ENCODE peak calls at places on chromosomes 11 and 22, in eight cellular contexts. B, R, F, S, I, U, D and Y are unnamed samples.
A peak's percentile ranks its signal among the peaks of the same experiment; 100 is the strongest.

GRCh38 chr11:60710482-60710881 is 11.1 kb downstream of the MS4A8 start:
- DNase-seq in B (no peak), R (no peak), F (peak; percentile 62), S (no peak), I (no peak), U (no peak), D (no peak), Y (no peak)

GRCh38 chr22:46858181-46858771 is 95.8 kb downstream of the TBC1D22A start:
- DNase-seq in B (no peak), R (peak; percentile 20), F (no peak), S (no peak), I (no peak), U (no peak), D (no peak), Y (no peak)

GRCh38 chr11:118838905-118839553 is 44.7 kb upstream of the CXCR5 start:
- DNase-seq in B (no peak), R (no peak), F (no peak), S (no peak), I (no peak), U (no peak), D (no peak), Y (no peak)

GRCh38 chr11:107562647-107563208 is 2.8 kb downstream of the ALKBH8 start:
- DNase-seq in B (no peak), R (peak; percentile 98), F (no peak), S (no peak), I (no peak), U (no peak), D (no peak), Y (no peak)

GRCh38 chr22:45948081-45948648 is 28.8 kb downstream of the WNT7B start:
- DNase-seq in B (peak; percentile 81), R (no peak), F (no peak), S (no peak), I (no peak), U (no peak), D (no peak), Y (no peak)

GRCh38 chr11:96863520-96863919 is 473.7 kb downstream of the JRKL start:
- DNase-seq in B (no peak), R (no peak), F (no peak), S (no peak), I (no peak), U (no peak), D (peak; percentile 46), Y (no peak)

GRCh38 chr11:116948375-116948774 is 111.0 kb upstream of the APOA1 start:
- DNase-seq in B (no peak), R (peak; percentile 76), F (no peak), S (no peak), I (no peak), U (no peak), D (no peak), Y (no peak)

GRCh38 chr11:73151371-73151870 is 9.3 kb upstream of the FCHSD2 start:
- DNase-seq in B (no peak), R (no peak), F (no peak), S (no peak), I (no peak), U (peak; percentile 1), D (no peak), Y (no peak)

GRCh38 chr11:33089776-33090175 is 50.4 kb downstream of the TCP11L1 start:
- DNase-seq in B (no peak), R (no peak), F (no peak), S (no peak), I (no peak), U (no peak), D (no peak), Y (no peak)

GRCh38 chr11:83282084-83282716 is 4.0 kb downstream of the CCDC90B start:
- DNase-seq in B (no peak), R (no peak), F (no peak), S (no peak), I (no peak), U (no peak), D (no peak), Y (no peak)

GRCh38 chr11:117752721-117753237 is 44.2 kb downstream of the DSCAML1 start:
- DNase-seq in B (peak; percentile 28), R (no peak), F (no peak), S (no peak), I (no peak), U (no peak), D (no peak), Y (no peak)

GRCh38 chr11:8408151-8408930 is 144.7 kb upstream of the LMO1 start:
- DNase-seq in B (no peak), R (no peak), F (no peak), S (no peak), I (no peak), U (no peak), D (no peak), Y (no peak)

GRCh38 chr11:14067686-14068085 is 105.2 kb downstream of the SPON1 start:
- DNase-seq in B (no peak), R (no peak), F (no peak), S (no peak), I (no peak), U (no peak), D (no peak), Y (no peak)

GRCh38 chr11:34915136-34916013 is 804 bp downstream of the APIP start:
- DNase-seq in B (no peak), R (no peak), F (no peak), S (no peak), I (peak; percentile 34), U (no peak), D (no peak), Y (no peak)

GRCh38 chr22:48369789-48370507 is 1457.7 kb downstream of the BRD1 start:
- DNase-seq in B (peak; percentile 10), R (no peak), F (peak; percentile 84), S (no peak), I (no peak), U (peak; percentile 21), D (no peak), Y (no peak)
- H3K27ac ChIP-seq in B (no peak overlapping the region), R (no peak overlapping the region), F (peak overlapping the region; percentile 56), S (no peak overlapping the region), I (no peak overlapping the region), U (no peak overlapping the region), D (no peak overlapping the region), Y (no peak overlapping the region)

GRCh38 chr11:74463216-74463615 is 4.1 kb downstream of the KCNE3 start:
- DNase-seq in B (no peak), R (no peak), F (no peak), S (no peak), I (no peak), U (no peak), D (no peak), Y (no peak)

GRCh38 chr11:74460481-74461154 is 6.7 kb downstream of the KCNE3 start:
- DNase-seq in B (no peak), R (peak; percentile 57), F (no peak), S (no peak), I (no peak), U (no peak), D (no peak), Y (no peak)

GRCh38 chr11:74460065-74460464 is 7.3 kb downstream of the KCNE3 start:
- DNase-seq in B (no peak), R (no peak), F (no peak), S (no peak), I (no peak), U (no peak), D (no peak), Y (no peak)

GRCh38 chr11:74462631-74463030 is 4.7 kb downstream of the KCNE3 start:
- DNase-seq in B (no peak), R (no peak), F (no peak), S (no peak), I (no peak), U (no peak), D (no peak), Y (no peak)

GRCh38 chr11:74462009-74462408 is 5.3 kb downstream of the KCNE3 start:
- DNase-seq in B (peak; percentile 93), R (no peak), F (no peak), S (peak; percentile 84), I (peak; percentile 85), U (peak; percentile 69), D (peak; percentile 82), Y (no peak)
- H3K27ac ChIP-seq in B (peak overlapping the region; percentile 66), R (no peak overlapping the region), F (no peak overlapping the region), S (no peak overlapping the region), I (peak overlapping the region; percentile 87), U (peak overlapping the region; percentile 78), D (peak overlapping the region; percentile 73), Y (peak overlapping the region; percentile 39)

DNA sequence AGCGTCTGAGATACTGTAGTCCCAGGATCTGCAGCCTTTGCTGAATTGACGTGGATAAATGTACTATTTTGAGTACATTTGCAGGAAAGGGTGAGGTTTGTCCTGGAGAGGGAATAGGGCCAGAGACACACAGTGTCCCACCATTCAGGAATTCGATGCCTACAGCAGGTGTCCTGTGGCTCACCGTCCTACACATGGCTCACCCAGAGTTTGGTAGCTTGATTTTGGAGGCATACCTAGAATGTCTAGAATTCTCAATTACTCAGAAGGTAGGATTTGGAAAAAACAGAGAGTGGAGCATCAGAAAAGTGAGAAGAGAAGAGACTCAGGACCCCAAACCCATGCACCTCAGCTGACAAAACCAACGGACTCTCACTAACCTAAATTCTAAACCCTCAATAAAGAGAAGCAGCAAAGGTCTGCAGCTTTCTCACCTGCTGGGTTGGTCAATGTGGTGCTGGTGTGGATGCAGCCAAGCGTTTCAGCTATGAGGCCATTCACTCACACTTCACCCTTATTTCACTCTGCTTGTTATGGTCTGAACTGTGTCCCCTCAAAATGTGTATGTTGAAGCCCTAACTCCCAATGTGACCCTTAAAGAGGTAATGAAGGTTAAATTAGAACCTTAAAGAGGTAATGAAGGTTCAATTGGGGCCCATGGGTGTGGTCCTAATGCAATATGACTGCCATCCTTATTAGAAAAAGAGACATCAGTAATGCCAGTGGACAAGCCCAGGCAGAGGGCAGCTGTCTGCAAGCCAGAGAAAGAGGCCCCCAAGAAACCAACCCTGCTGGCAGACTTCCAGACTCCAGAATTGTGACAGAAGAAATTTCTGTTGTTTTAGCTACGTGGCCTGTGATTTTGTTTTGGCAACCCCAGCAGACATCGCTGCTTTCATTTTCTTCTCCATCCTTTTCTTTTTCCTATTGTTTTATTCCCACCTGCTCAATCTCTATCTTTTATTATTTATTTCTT is 187.8 kb downstream of the SNX19 start:
- DNase-seq in B (no peak), R (no peak), F (no peak), S (no peak), I (no peak), U (no peak), D (no peak), Y (no peak)
- H3K27ac ChIP-seq in B (no peak overlapping the region), R (no peak overlapping the region), F (no peak overlapping the region), S (no peak overlapping the region), I (no peak overlapping the region), U (no peak overlapping the region), D (no peak overlapping the region), Y (no peak overlapping the region)

GRCh38 chr22:33658775-33659174 is 261.5 kb downstream of the LARGE1 start:
- DNase-seq in B (no peak), R (no peak), F (no peak), S (no peak), I (peak; percentile 29), U (no peak), D (peak; percentile 55), Y (no peak)

GRCh38 chr22:33654173-33654890 is 265.9 kb downstream of the LARGE1 start:
- DNase-seq in B (no peak), R (no peak), F (no peak), S (no peak), I (no peak), U (no peak), D (no peak), Y (no peak)

GRCh38 chr22:33656808-33657628 is 263.3 kb downstream of the LARGE1 start:
- DNase-seq in B (no peak), R (no peak), F (no peak), S (no peak), I (peak; percentile 24), U (no peak), D (no peak), Y (no peak)

GRCh38 chr22:33657670-33658069 is 262.6 kb downstream of the LARGE1 start:
- DNase-seq in B (no peak), R (no peak), F (no peak), S (no peak), I (peak; percentile 15), U (no peak), D (no peak), Y (no peak)

GRCh38 chr22:33659423-33659822 is 260.9 kb downstream of the LARGE1 start:
- DNase-seq in B (no peak), R (no peak), F (no peak), S (no peak), I (no peak), U (no peak), D (no peak), Y (no peak)
- H3K27ac ChIP-seq in B (no peak overlapping the region), R (no peak overlapping the region), F (no peak overlapping the region), S (no peak overlapping the region), I (peak overlapping the region; percentile 46), U (peak overlapping the region; percentile 52), D (peak overlapping the region; percentile 63), Y (no peak overlapping the region)